ENCODE peak calls at places on chromosome 10, in nine cellular contexts. P is left lung, F is BE2C, W is upper lobe of right lung, O is PC-9, H is adrenal gland, R is adipocyte, M is cardiac muscle cell, U is right cardiac atrium. Q is an unnamed sample. For H3K9me3 and H3K27me3, the result is how much of the 10 kb centered on the place peaks cover.

GRCh38 chr10:72108811-72109618 is 20.7 kb upstream of the SPOCK2 start:
- DNase-seq in M (no peak), U (no peak), P (no peak), W (no peak), F (no peak), H (no peak), O (peak), R (no peak), Q (no peak)

GRCh38 chr10:78375854-78376785 is 342.5 kb downstream of the RPS24 start:
- DNase-seq in R (no peak), W (no peak), H (no peak), U (no peak), F (no peak), O (no peak), P (no peak), M (peak), Q (no peak)

GRCh38 chr10:46525177-46525823 is 31.2 kb downstream of the GPRIN2 start:
- DNase-seq in R (no peak), O (peak), F (no peak), W (no peak), U (peak), M (peak), H (no peak), P (peak), Q (peak)

GRCh38 chr10:28118985-28119628 is 120.2 kb upstream of the ODAD2 start:
- DNase-seq in W (no peak), F (no peak), O (no peak), U (no peak), H (no peak), P (no peak), R (no peak), M (no peak), Q (no peak)

GRCh38 chr10:43867667-43868361 is 219.1 kb upstream of the ZNF32 start:
- DNase-seq in O (no peak), M (peak), P (no peak), R (peak), H (no peak), W (no peak), F (no peak), U (no peak), Q (no peak)

GRCh38 chr10:129642427-129642826 is 175.4 kb downstream of the MGMT start:
- DNase-seq in U (no peak), F (no peak), M (no peak), W (no peak), O (peak), P (no peak), R (no peak), H (no peak), Q (no peak)

GRCh38 chr10:71633935-71634334 is 85.6 kb downstream of the C10orf105 start:
- DNase-seq in P (no peak), F (no peak), M (no peak), O (no peak), R (no peak), H (no peak), W (no peak), U (no peak), Q (no peak)

GRCh38 chr10:92567952-92568600 is 5.8 kb downstream of the IDE start:
- DNase-seq in O (peak), F (no peak), U (no peak), H (no peak), M (peak), W (no peak), P (no peak), R (peak), Q (no peak)

GRCh38 chr10:34364253-34365037 is 450.7 kb downstream of the PARD3 start:
- DNase-seq in H (no peak), U (no peak), R (no peak), M (peak), P (no peak), F (no peak), O (no peak), W (no peak), Q (no peak)

GRCh38 chr10:624312-624604 is 65.2 kb downstream of the DIP2C start:
- DNase-seq in O (no peak), P (no peak), H (no peak), R (no peak), W (no peak), U (no peak), F (no peak), M (no peak), Q (no peak)

GRCh38 chr10:47340613-47341170 is 7.5 kb upstream of the RBP3 start:
- DNase-seq in P (no peak), F (peak), M (peak), U (peak), W (peak), O (peak), H (peak), R (peak), Q (peak)

GRCh38 chr10:107618461-107619093 is 454.1 kb upstream of the SORCS1 start:
- DNase-seq in R (no peak), P (no peak), O (no peak), H (no peak), F (no peak), W (no peak), M (no peak), U (no peak), Q (no peak)

GRCh38 chr10:124768791-124769190 is 22.9 kb downstream of the EEF1AKMT2 start:
- DNase-seq in H (no peak), F (no peak), W (no peak), P (no peak), M (no peak), R (no peak), O (no peak), U (no peak), Q (no peak)

GRCh38 chr10:121536271-121536918 is 61.8 kb downstream of the FGFR2 start:
- DNase-seq in R (no peak), U (peak), M (peak), H (no peak), W (no peak), O (no peak), F (no peak), P (no peak), Q (no peak)

GRCh38 chr10:127906548-127907377 is at the start of gene PTPRE:
- DNase-seq in P (peak), U (peak), W (peak), F (peak), H (peak), O (peak), M (peak), R (peak), Q (peak)

GRCh38 chr10:64486149-64486548 is 964.9 kb downstream of the REEP3 start:
- DNase-seq in P (no peak), U (no peak), R (peak), W (no peak), H (no peak), O (no peak), M (peak), F (no peak), Q (no peak)

GRCh38 chr10:73827346-73828089 is 16.1 kb upstream of the NDST2 start:
- DNase-seq in U (no peak), R (peak), H (no peak), O (no peak), W (no peak), M (no peak), P (no peak), F (no peak), Q (no peak)

GRCh38 chr10:124740374-124741280 is 3.6 kb downstream of the FAM53B start:
- DNase-seq in W (peak), P (peak), F (no peak), R (peak), M (peak), U (peak), O (no peak), H (no peak), Q (peak)

GRCh38 chr10:74977913-74978847 is 133.3 kb upstream of the SAMD8 start:
- DNase-seq in U (no peak), W (no peak), R (no peak), M (no peak), P (no peak), F (no peak), H (no peak), O (no peak), Q (no peak)

GRCh38 chr10:89805599-89806013 is 104.2 kb downstream of the KIF20B start:
- DNase-seq in O (no peak), W (no peak), H (no peak), M (no peak), F (no peak), P (no peak), U (no peak), R (no peak), Q (no peak)

GRCh38 chr10:121158988-121159579 is 307.9 kb downstream of the WDR11 start:
- DNase-seq in U (no peak), R (no peak), W (no peak), P (no peak), O (no peak), H (peak), M (no peak), F (no peak), Q (no peak)

GRCh38 chr10:105502076-105502475 is 861.0 kb downstream of the SORCS3 start:
- DNase-seq in M (no peak), P (no peak), W (no peak), R (no peak), H (no peak), F (no peak), U (no peak), O (no peak), Q (no peak)

GRCh38 chr10:44689368-44689767 is 221.8 kb upstream of the TMEM72 start:
- DNase-seq in W (no peak), P (no peak), O (no peak), F (no peak), H (no peak), M (no peak), U (no peak), R (peak), Q (no peak)

GRCh38 chr10:124719213-124719851 is 24.8 kb downstream of the FAM53B start:
- DNase-seq in R (peak), F (no peak), H (peak), U (peak), O (peak), W (peak), P (no peak), M (peak), Q (no peak)

GRCh38 chr10:89151857-89152256 is 55.3 kb downstream of the CH25H start:
- DNase-seq in M (no peak), P (no peak), O (no peak), H (no peak), F (no peak), R (peak), W (no peak), U (no peak), Q (no peak)

GRCh38 chr10:73358331-73359279 is at the start of gene CFAP70:
- DNase-seq in R (peak), O (peak), U (peak), W (peak), M (peak), P (peak), F (peak), H (peak), Q (peak)

GRCh38 chr10:83544049-83544448 is 595.3 kb upstream of the GHITM start:
- DNase-seq in H (no peak), F (no peak), O (no peak), U (no peak), P (no peak), M (no peak), R (no peak), W (no peak), Q (no peak)
- H3K9me3 ChIP-seq in H (under half), F (under half), O (under half), U (under half), P (under half), M (under half), R (under half), W (under half), Q (under half)

GRCh38 chr10:93599778-93600177 is 1.3 kb downstream of the RBP4 start:
- DNase-seq in O (no peak), F (no peak), R (no peak), P (no peak), H (no peak), M (no peak), U (no peak), W (no peak), Q (no peak)

GRCh38 chr10:93596539-93596938 is 4.5 kb downstream of the RBP4 start:
- DNase-seq in H (no peak), P (no peak), M (no peak), R (no peak), F (no peak), U (no peak), W (no peak), O (no peak), Q (no peak)

GRCh38 chr10:93599335-93599734 is 1.7 kb downstream of the RBP4 start:
- DNase-seq in M (no peak), U (no peak), H (no peak), R (no peak), F (no peak), W (no peak), P (no peak), O (no peak), Q (no peak)

GRCh38 chr10:93597075-93597599 is 3.9 kb downstream of the RBP4 start:
- DNase-seq in O (no peak), H (no peak), R (no peak), W (no peak), M (no peak), P (no peak), U (no peak), F (no peak), Q (no peak)

DNA sequence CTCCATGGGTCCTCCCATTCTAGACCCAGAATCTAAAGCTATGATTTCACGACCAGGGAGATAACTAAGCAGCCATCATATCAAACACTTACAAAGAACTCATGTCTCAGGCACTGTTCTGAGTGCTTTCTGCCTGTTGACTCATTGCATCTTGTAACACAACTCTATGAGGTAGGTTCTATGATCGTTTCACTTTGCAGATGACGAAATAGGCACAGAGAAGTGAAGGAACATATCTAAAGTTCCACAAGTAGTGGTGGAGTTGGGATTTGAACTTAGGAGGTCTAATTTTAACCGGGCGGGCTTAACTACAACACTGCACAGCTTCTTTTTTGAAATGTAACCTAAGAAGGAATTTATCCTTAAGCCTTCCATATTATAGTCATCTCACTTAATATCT is 2.9 kb downstream of the RBP4 start:
- DNase-seq in U (no peak), O (no peak), R (no peak), M (peak), F (no peak), H (no peak), W (no peak), P (no peak), Q (no peak)
- H3K27me3 ChIP-seq in U (under half), O (under half), R (under half), M (under half), F (under half), H (under half), W (under half), P (under half), Q (under half)

GRCh38 chr10:131742371-131743000 is 158.3 kb upstream of the PPP2R2D start:
- DNase-seq in R (no peak), O (no peak), U (no peak), H (no peak), P (peak), M (no peak), F (no peak), W (peak), Q (no peak)
- H3K9me3 ChIP-seq in R (under half), O (under half), U (under half), H (under half), P (under half), M (under half), F (under half), W (under half), Q (under half)

GRCh38 chr10:101136708-101137121 is 5.6 kb downstream of the TLX1 start:
- DNase-seq in P (no peak), R (no peak), O (no peak), W (no peak), U (no peak), M (no peak), H (no peak), F (no peak), Q (no peak)

GRCh38 chr10:101133489-101134298 is 2.6 kb downstream of the TLX1 start:
- DNase-seq in H (no peak), P (no peak), F (no peak), R (no peak), O (no peak), U (no peak), M (no peak), W (no peak), Q (no peak)

GRCh38 chr10:101134299-101135127 is 3.4 kb downstream of the TLX1 start:
- DNase-seq in O (no peak), H (no peak), P (no peak), U (no peak), F (no peak), W (no peak), R (no peak), M (no peak), Q (no peak)

GRCh38 chr10:101136007-101136707 is 5.1 kb downstream of the TLX1 start:
- DNase-seq in U (no peak), R (no peak), H (no peak), O (no peak), P (no peak), M (no peak), W (no peak), F (no peak), Q (no peak)

DNA sequence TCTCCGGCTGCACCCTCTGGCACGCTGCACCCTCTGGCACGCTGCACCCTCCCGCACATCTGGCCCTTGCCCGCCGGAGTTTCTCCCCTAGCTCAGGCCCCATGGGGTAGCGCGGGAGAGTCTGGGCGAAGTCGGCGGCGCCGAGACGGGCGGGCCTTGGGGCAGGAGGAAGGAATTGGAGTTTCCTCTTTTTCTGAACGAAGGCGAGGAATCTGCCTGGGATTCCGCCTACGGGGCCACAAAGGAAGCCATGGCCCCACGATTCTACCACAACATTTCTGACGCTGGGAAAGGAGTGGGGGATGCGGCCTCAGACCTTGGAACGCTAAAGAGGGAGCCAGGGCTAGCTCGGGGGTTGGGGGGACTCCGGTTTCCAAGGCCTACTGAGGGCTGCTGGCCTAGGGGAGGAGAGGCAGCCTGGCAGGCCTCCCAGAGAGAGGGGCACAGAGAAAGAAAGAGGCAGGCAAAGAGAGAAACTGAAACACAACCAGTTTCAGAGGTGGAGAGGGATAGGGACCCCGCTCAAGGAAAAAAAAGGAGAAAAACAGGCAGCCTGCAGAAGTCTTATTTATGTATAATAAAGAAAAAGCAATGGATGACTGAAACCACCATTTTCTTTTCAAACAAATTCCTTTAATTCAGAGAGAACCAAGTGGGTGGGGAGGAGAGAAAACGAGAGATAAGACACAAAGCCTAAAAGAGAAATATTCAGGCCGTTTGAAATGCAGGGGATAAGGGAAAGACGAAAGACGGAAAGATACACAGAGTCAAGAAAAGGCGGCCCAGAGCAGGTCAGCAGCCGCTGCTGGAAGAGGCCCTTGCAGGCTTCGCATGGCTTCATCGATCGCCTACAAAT is 4.3 kb downstream of the TLX1 start:
- DNase-seq in O (no peak), W (no peak), U (no peak), M (no peak), R (no peak), H (no peak), P (no peak), F (no peak), Q (no peak)
- H3K27me3 ChIP-seq in O (under half), W (half or more), U (under half), M (half or more), R (half or more), H (half or more), P (half or more), F (half or more), Q (under half)

GRCh38 chr10:37473906-37474305 is 348.5 kb downstream of the ANKRD30A start:
- DNase-seq in F (no peak), R (no peak), O (no peak), P (no peak), U (no peak), M (no peak), H (no peak), W (no peak), Q (no peak)
- H3K9me3 ChIP-seq in F (under half), R (under half), O (under half), P (under half), U (under half), M (under half), H (under half), W (under half), Q (under half)

GRCh38 chr10:69669408-69669807 is 39.4 kb downstream of the FAM241B start:
- DNase-seq in P (no peak), F (no peak), O (no peak), R (no peak), M (no peak), U (no peak), W (no peak), H (no peak), Q (no peak)

GRCh38 chr10:69668722-69669121 is 38.7 kb downstream of the FAM241B start:
- DNase-seq in R (no peak), W (no peak), O (no peak), P (no peak), F (no peak), M (no peak), H (no peak), U (no peak), Q (no peak)

GRCh38 chr10:69663548-69663947 is 33.5 kb downstream of the FAM241B start:
- DNase-seq in P (no peak), R (no peak), M (no peak), H (no peak), W (no peak), U (no peak), F (no peak), O (no peak), Q (no peak)

GRCh38 chr10:69665457-69666320 is 35.6 kb downstream of the FAM241B start:
- DNase-seq in F (no peak), R (no peak), P (no peak), W (no peak), H (no peak), M (no peak), U (no peak), O (no peak), Q (no peak)

GRCh38 chr10:69666756-69667155 is 36.7 kb downstream of the FAM241B start:
- DNase-seq in R (no peak), M (no peak), U (no peak), O (no peak), W (no peak), P (no peak), H (no peak), F (no peak), Q (no peak)
- H3K27me3 ChIP-seq in R (half or more), M (under half), U (under half), O (half or more), W (under half), P (under half), H (under half), F (under half), Q (under half)

DNA sequence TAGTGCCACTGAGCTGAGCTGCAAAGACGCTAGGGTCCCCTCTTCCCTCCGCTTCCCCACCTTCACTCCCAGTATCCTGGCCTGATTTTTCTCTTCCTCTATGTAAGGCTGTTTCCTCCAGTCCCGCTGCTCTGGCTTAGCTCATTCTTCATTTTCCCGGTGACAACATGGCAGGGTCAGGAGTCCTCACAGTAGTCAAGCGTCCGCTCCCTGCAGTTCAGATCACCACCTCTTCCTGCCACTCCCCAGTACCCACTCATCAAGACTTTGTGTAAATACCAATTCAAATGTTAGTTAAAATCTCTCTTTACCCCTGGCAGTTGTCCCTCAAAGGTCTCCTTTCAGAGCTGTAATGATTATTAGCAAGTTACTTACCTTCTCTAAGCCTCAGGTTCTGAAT is 650.4 kb upstream of the CELF2 start:
- DNase-seq in W (no peak), M (no peak), F (no peak), O (no peak), P (no peak), H (no peak), R (no peak), U (no peak), Q (no peak)
- H3K9me3 ChIP-seq in W (under half), M (under half), F (under half), O (under half), P (under half), H (under half), R (under half), U (under half), Q (under half)

DNA sequence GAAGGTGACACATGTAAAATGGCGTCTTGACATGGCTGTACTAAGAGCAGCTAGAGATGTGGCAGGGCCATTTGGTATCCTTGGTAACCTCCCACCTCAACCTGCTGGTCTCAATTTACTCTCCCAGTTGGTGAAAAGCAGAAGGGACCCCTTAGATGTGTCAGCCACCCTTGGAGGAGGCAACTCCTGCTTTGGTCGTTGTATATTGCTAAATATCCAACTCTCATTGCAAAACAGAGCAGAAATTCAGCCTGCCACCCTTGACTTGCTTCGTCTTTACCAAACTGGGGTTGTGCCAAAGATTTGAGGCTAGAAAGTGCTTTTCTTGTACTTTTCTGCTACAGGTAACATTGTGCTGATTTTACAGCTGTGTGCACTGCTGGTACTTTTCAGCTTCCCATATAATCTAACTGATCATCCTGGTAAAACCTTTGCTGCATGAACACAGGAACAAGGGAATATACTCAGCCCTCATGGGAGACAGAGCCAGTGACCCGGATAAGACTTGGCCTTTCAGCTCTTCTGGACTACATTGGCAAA is 2.1 kb upstream of the VSTM4 start:
- DNase-seq in P (no peak), F (no peak), M (no peak), O (no peak), W (no peak), U (no peak), R (no peak), H (no peak), Q (no peak)
- H3K27me3 ChIP-seq in P (under half), F (under half), M (under half), O (half or more), W (under half), U (under half), R (under half), H (under half), Q (under half)